ENCODE peak calls at places on chromosomes 3 and 15, in ten cellular contexts. H is HFFc6; Q is RWPE2; D is PC-3; G is type B pancreatic cell; B is brain microvascular endothelial cell; R is CD4-positive, alpha-beta T cell; C is fibroblast of pulmonary artery; O is GM12865; F is cardiac fibroblast. L is an unnamed sample.

GRCh38 chr15:93587046-93587445 is 498.0 kb upstream of the RGMA start:
- DNase-seq in F (no peak), C (no peak), R (no peak), H (no peak), B (no peak), O (no peak), G (no peak), D (no peak), Q (no peak), L (no peak)

GRCh38 chr15:38354321-38354929 is 99.5 kb upstream of the FAM98B start:
- DNase-seq in F (peak; percentile 88), R (peak; percentile 44), G (no peak), C (peak; percentile 87), H (peak; percentile 48), Q (no peak), B (peak; percentile 74), D (peak; percentile 87), O (peak; percentile 81), L (no peak)

GRCh38 chr15:56244811-56245576 is 1.3 kb upstream of the RFX7 start:
- DNase-seq in R (peak; percentile 12), B (peak; percentile 5), H (no peak), Q (peak; percentile 66), G (no peak), F (no peak), C (no peak), D (no peak), O (peak; percentile 78), L (no peak)

GRCh38 chr15:95325763-95326688 is 1004.5 kb upstream of the NR2F2 start:
- DNase-seq in B (peak; percentile 59), D (peak; percentile 59), Q (no peak), H (no peak), O (no peak), F (peak; percentile 79), R (no peak), C (peak; percentile 86), G (no peak), L (no peak)

GRCh38 chr3:128317101-128317697 is 149.5 kb downstream of the DNAJB8 start:
- DNase-seq in B (no peak), O (no peak), G (peak; percentile 64), D (no peak), H (no peak), F (no peak), C (no peak), R (no peak), Q (no peak), L (peak; percentile 54)

GRCh38 chr3:183359036-183359435 is 69.4 kb downstream of the MCF2L2 start:
- DNase-seq in R (no peak), O (no peak), H (no peak), B (no peak), D (no peak), G (no peak), Q (no peak), F (peak; percentile 31), C (no peak), L (no peak)

GRCh38 chr3:43221076-43221475 is 65.3 kb upstream of the SNRK start:
- DNase-seq in D (no peak), H (no peak), R (no peak), Q (no peak), C (no peak), B (no peak), O (no peak), F (no peak), G (no peak), L (no peak)

GRCh38 chr15:36898522-36899126 is 201.7 kb downstream of the MEIS2 start:
- DNase-seq in F (no peak), O (no peak), G (no peak), H (no peak), B (no peak), D (no peak), Q (no peak), R (no peak), C (no peak), L (no peak)

GRCh38 chr15:79184465-79184892 is 93.9 kb upstream of the RASGRF1 start:
- DNase-seq in Q (peak; percentile 71), F (peak; percentile 70), O (peak; percentile 74), B (peak; percentile 60), D (peak; percentile 72), H (peak; percentile 40), C (peak; percentile 67), R (peak; percentile 59), G (no peak), L (no peak)

GRCh38 chr15:89399070-89399389 is 64.4 kb upstream of the POLG start:
- DNase-seq in D (no peak), O (no peak), B (no peak), F (no peak), H (no peak), C (no peak), Q (no peak), R (no peak), G (no peak), L (no peak)

DNA sequence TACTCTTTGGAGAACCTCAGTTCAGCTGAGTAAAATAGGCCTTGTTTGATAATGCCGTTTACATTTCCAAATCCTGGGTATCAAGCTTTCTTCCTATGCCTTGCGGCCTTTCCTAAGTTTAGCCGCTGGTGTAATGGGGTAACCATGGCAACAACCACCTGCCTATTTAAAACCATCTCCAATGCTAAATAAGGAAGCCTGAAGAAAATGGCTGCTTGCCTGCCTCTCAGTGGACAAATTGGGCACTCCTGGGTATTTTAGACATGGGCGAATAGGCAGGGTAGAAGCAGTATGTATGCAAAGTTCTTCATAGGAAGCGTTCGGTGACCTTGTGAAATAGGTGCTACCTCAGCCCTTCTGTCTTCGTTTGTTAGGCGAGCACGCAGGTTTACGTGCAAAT is 122.7 kb downstream of the DGKG start:
- DNase-seq in F (peak; percentile 24), Q (no peak), O (no peak), B (no peak), H (no peak), G (no peak), C (peak; percentile 16), D (peak; percentile 19), R (no peak), L (peak; percentile 41)
- TF ChIP-seq CTCF in F (no peak), Q (no peak), O (no peak), B (no peak), H (peak; percentile 30), G (peak; percentile 33), C (no peak), D (peak; percentile 39), R (no peak), L (no peak)

GRCh38 chr3:96330795-96331194 is 483.6 kb upstream of the EPHA6 start:
- DNase-seq in O (no peak), B (no peak), H (no peak), Q (no peak), G (no peak), C (no peak), R (no peak), D (no peak), F (no peak), L (no peak)

GRCh38 chr3:96334779-96335178 is 479.6 kb upstream of the EPHA6 start:
- DNase-seq in G (no peak), F (no peak), H (no peak), O (no peak), D (no peak), Q (no peak), B (no peak), R (no peak), C (no peak), L (no peak)

DNA sequence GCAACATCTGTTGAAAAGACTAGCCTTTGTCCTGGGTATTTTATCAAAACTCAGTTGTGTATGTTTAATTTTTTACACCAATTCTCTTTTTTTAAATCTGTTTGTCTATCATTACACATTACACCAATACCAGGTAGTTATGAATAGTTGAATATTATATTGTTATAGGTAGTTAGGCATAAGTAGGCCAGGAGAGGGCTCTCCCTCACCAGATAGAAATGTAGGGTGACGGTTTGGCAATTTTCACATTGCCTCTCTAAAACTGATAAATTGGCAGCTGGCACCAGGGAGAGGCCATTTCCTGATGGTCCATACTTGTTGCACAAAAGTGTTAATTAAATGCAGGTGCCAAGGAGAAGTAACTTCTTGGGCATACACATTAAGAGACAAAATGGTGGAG is 483.1 kb upstream of the EPHA6 start:
- DNase-seq in Q (no peak), B (no peak), D (peak; percentile 59), F (peak; percentile 1), R (no peak), O (peak; percentile 20), G (no peak), H (no peak), C (no peak), L (no peak)
- TF ChIP-seq CTCF in Q (peak; percentile 75), B (peak; percentile 47), D (peak; percentile 75), F (no peak), R (no peak), O (no peak), G (peak; percentile 34), H (no peak), C (no peak), L (no peak)

GRCh38 chr3:52682016-52682415 is 3.7 kb downstream of the PBRM1 start:
- DNase-seq in H (peak; percentile 59), C (peak; percentile 84), G (no peak), B (peak; percentile 74), O (peak; percentile 63), R (no peak), D (peak; percentile 91), Q (no peak), F (peak; percentile 73), L (no peak)
- TF ChIP-seq CTCF in H (peak; percentile 54), C (no peak), G (no peak), B (peak; percentile 52), O (no peak), R (no peak), D (peak; percentile 56), Q (peak; percentile 59), F (no peak), L (no peak)

GRCh38 chr3:139633511-139633910 is 44.3 kb downstream of the NMNAT3 start:
- DNase-seq in F (no peak), G (no peak), D (no peak), O (no peak), B (no peak), R (no peak), Q (no peak), C (no peak), H (no peak), L (no peak)

GRCh38 chr3:139627759-139628158 is 50.0 kb downstream of the NMNAT3 start:
- DNase-seq in R (no peak), Q (no peak), O (no peak), F (no peak), G (no peak), C (no peak), H (no peak), D (peak; percentile 3), B (no peak), L (no peak)

GRCh38 chr3:139634236-139634635 is 43.5 kb downstream of the NMNAT3 start:
- DNase-seq in R (no peak), D (no peak), C (no peak), F (no peak), H (no peak), B (no peak), G (no peak), Q (no peak), O (no peak), L (no peak)

GRCh38 chr3:139630532-139630931 is 47.2 kb downstream of the NMNAT3 start:
- DNase-seq in C (no peak), F (no peak), D (no peak), B (no peak), Q (no peak), O (no peak), R (no peak), H (no peak), G (no peak), L (no peak)

DNA sequence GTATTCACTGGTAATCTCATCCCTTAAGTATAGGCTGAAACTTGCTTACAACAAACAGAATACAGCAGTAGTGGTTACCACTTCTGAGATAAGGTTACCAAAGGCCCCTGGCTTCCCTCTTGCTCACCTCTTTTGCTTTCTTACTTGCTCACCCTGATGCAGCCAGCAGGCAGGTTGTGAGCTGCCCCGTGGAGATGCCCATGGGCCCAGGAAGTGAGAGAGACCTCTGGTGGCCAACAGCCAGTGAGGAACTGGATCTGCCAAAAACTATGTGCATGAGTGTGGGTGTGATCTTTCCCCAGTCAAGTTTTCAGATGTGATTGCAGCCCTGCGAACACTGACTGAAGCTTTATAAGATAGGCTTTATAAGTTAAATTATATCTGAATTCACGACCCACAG is 48.7 kb downstream of the NMNAT3 start:
- DNase-seq in B (peak; percentile 9), G (no peak), Q (no peak), R (no peak), D (peak; percentile 45), O (peak; percentile 56), C (peak; percentile 4), H (no peak), F (peak; percentile 2), L (no peak)
- TF ChIP-seq CTCF in B (peak; percentile 63), G (peak; percentile 47), Q (peak; percentile 64), R (no peak), D (peak; percentile 56), O (peak; percentile 43), C (peak; percentile 21), H (no peak), F (no peak), L (no peak)